ENCODE peak calls at places on chromosomes 4 and X, in six cellular contexts. O is HCT116, M is SK-N-SH, T is K562, V is GM12878, B is H1. D is an unnamed sample.

GRCh38 chrX:79036152-79036551 is 91.0 kb downstream of the P2RY10 start:
- DNase-seq in O (no peak), M (no peak), B (no peak), V (no peak), T (no peak), D (no peak)

GRCh38 chr4:180923476-180923875 is 1319.7 kb upstream of the TENM3 start:
- DNase-seq in T (no peak), M (no peak), O (no peak), V (no peak), B (no peak), D (no peak)

GRCh38 chr4:107825072-107825789 is 499 bp downstream of the SGMS2 start:
- DNase-seq in V (no peak), B (no peak), M (peak), O (no peak), T (peak), D (peak)

GRCh38 chr4:134490863-134491262 is 289.3 kb upstream of the PABPC4L start:
- DNase-seq in V (no peak), B (no peak), T (no peak), O (no peak), M (no peak), D (no peak)

GRCh38 chr4:19224820-19225219 is 1026.9 kb upstream of the SLIT2 start:
- DNase-seq in V (no peak), O (peak), T (peak), M (peak), B (no peak), D (peak)

GRCh38 chr4:7999695-8000094 is 60.0 kb upstream of the AFAP1 start:
- DNase-seq in O (no peak), T (no peak), M (no peak), B (no peak), V (no peak), D (no peak)

GRCh38 chrX:109920868-109921267 is 82.0 kb upstream of the TMEM164 start:
- DNase-seq in O (no peak), T (no peak), V (no peak), B (no peak), M (no peak), D (no peak)

GRCh38 chr4:53004497-53005148 is 142.5 kb downstream of the RASL11B start:
- DNase-seq in V (peak), O (no peak), M (no peak), B (no peak), T (no peak), D (no peak)

GRCh38 chr4:127793528-127793927 is 11.4 kb downstream of the HSPA4L start:
- DNase-seq in B (no peak), O (no peak), M (no peak), T (no peak), V (no peak), D (no peak)

GRCh38 chrX:13502590-13502989 is 66.8 kb upstream of the EGFL6 start:
- DNase-seq in T (no peak), O (no peak), B (no peak), V (no peak), M (no peak), D (no peak)

GRCh38 chrX:19886888-19887531 is 390 bp downstream of the SH3KBP1 start:
- DNase-seq in M (peak), O (no peak), V (no peak), T (peak), B (no peak), D (no peak)

GRCh38 chr4:102533348-102533747 is 32.2 kb downstream of the NFKB1 start:
- DNase-seq in T (no peak), M (no peak), O (no peak), B (no peak), V (no peak), D (peak)

GRCh38 chr4:48813984-48814383 is 16.9 kb upstream of the OCIAD1 start:
- DNase-seq in M (no peak), O (no peak), B (no peak), V (no peak), T (no peak), D (no peak)

GRCh38 chrX:108123591-108124366 is 32.2 kb downstream of the ATG4A start:
- DNase-seq in M (no peak), V (no peak), T (no peak), O (no peak), B (no peak), D (no peak)

GRCh38 chr4:18075823-18076433 is 54.4 kb upstream of the LCORL start:
- DNase-seq in T (peak), B (peak), M (peak), V (no peak), O (peak), D (peak)

GRCh38 chrX:39443240-39443639 is 642.0 kb downstream of the MID1IP1 start:
- DNase-seq in B (no peak), V (no peak), M (no peak), O (no peak), T (no peak), D (no peak)

GRCh38 chr4:61200195-61200990 is at the start of gene ADGRL3:
- DNase-seq in T (peak), M (peak), O (no peak), V (no peak), B (peak), D (no peak)

GRCh38 chr4:83082777-83083176 is 31.8 kb downstream of the PLAC8 start:
- DNase-seq in O (no peak), T (no peak), V (no peak), B (no peak), M (no peak), D (peak)

GRCh38 chrX:71251456-71251973 is 2.4 kb downstream of the ZMYM3 start:
- DNase-seq in O (no peak), M (no peak), V (no peak), B (no peak), T (no peak), D (no peak)

GRCh38 chr4:158581161-158581560 is 59.5 kb downstream of the RXFP1 start:
- DNase-seq in T (no peak), O (no peak), V (no peak), B (no peak), M (no peak), D (no peak)

GRCh38 chrX:54482839-54483593 is 13.0 kb downstream of the FGD1 start:
- DNase-seq in B (no peak), O (no peak), M (peak), V (no peak), T (no peak), D (no peak)

GRCh38 chrX:153505361-153505760 is 10.6 kb downstream of the BGN start:
- DNase-seq in V (no peak), B (no peak), O (no peak), M (no peak), T (no peak), D (no peak)

GRCh38 chr4:183493246-183493645 is 11.6 kb upstream of the ING2 start:
- DNase-seq in O (no peak), M (no peak), T (no peak), V (no peak), B (no peak), D (no peak)

GRCh38 chrX:144819406-144819805 is 427.9 kb upstream of the SPANXN1 start:
- DNase-seq in B (no peak), V (no peak), M (no peak), T (no peak), O (no peak), D (no peak)

GRCh38 chr4:185573651-185574199 is 38.4 kb upstream of the PDLIM3 start:
- DNase-seq in M (peak), B (no peak), V (no peak), T (peak), O (peak), D (peak)

GRCh38 chr4:185576314-185576713 is 41.0 kb upstream of the PDLIM3 start:
- DNase-seq in V (no peak), T (no peak), O (no peak), M (no peak), B (no peak), D (no peak)

GRCh38 chr4:185578284-185578683 is 43.0 kb upstream of the PDLIM3 start:
- DNase-seq in M (no peak), O (no peak), B (no peak), T (no peak), V (no peak), D (no peak)

GRCh38 chr4:185577592-185577940 is 42.3 kb upstream of the PDLIM3 start:
- DNase-seq in M (no peak), B (no peak), V (no peak), O (no peak), T (no peak), D (no peak)

DNA sequence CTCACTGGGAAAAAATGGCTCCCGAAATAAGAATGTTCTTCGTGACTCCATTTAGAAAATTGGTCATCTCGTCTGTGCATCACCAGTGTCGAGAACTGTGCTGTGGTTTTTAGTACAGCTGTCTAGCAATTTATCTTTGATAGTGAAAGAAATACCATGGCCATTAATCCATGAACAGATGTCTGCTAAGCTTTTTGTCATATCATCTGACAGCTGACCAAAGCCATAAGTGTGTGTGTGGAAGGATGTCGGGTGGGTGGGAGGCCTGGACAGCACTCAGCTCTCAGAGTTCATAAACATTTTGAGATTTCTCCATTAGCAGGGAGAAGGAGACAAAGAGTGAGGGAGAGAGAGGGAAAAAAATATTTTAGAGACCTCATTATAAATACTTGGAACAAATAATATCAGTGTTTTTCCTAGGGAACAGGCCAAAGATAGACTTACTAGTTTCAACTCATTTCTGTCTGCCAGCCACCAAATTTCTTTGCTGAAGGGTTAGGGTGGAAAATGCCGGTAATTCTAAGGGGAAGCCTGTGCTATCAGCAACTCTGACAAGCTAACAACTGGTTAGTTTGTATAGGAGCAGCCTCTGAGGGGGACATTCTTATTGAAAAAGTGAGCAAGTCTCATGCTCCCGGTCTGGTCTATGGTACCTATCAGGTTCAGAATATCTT is 41.7 kb upstream of the PDLIM3 start:
- DNase-seq in M (peak), B (no peak), T (no peak), V (no peak), O (no peak), D (no peak)
- TF ChIP-seq JUND in M (no peak), B (no peak), T (no peak), V (no peak), O (no peak), D (no peak)

GRCh38 chrX:116031331-116031730 is 139.2 kb upstream of the AGTR2 start:
- DNase-seq in T (no peak), O (no peak), V (no peak), B (no peak), M (no peak), D (no peak)
- TF ChIP-seq JUND in T (no peak), O (no peak), V (no peak), B (no peak), M (no peak), D (no peak)

GRCh38 chrX:135625995-135626394 is 87.4 kb upstream of the CT45A1 start:
- DNase-seq in V (no peak), O (peak), B (no peak), T (peak), M (peak), D (no peak)
- TF ChIP-seq JUND in V (no peak), O (no peak), B (no peak), T (no peak), M (no peak), D (no peak)

GRCh38 chr4:39548425-39549067 is 21.3 kb upstream of the UGDH start:
- DNase-seq in B (no peak), V (no peak), O (no peak), T (no peak), M (no peak), D (peak)
- TF ChIP-seq JUND in B (no peak), V (no peak), O (no peak), T (no peak), M (no peak), D (peak)

D was measured in T47D.